ENCODE peak calls at places on chromosomes 13 and 19, in eight cellular contexts. Y, P, J, M, R, E, V and I are unnamed samples.

GRCh38 chr13:75579529-75579928 is 29.9 kb downstream of the UCHL3 start:
- DNase-seq in V (no peak), P (no peak), M (no peak), J (no peak), R (no peak), E (no peak), Y (no peak), I (no peak)

GRCh38 chr19:35748106-35749020 is at the start of gene LIN37:
- DNase-seq in E (peak; percentile 99), J (peak; percentile 96), P (peak; percentile 99), V (peak; percentile 100), R (peak; percentile 96), Y (peak; percentile 100), M (peak; percentile 100), I (peak; percentile 99)

GRCh38 chr19:38736036-38736412 is 8.2 kb downstream of the CAPN12 start:
- DNase-seq in M (peak; percentile 68), E (peak; percentile 72), V (peak; percentile 74), Y (no peak), R (peak; percentile 63), P (no peak), J (no peak), I (peak; percentile 89)

GRCh38 chr13:27933580-27934328 is 14.0 kb downstream of the PDX1 start:
- DNase-seq in M (no peak), V (no peak), Y (no peak), R (no peak), E (no peak), P (no peak), J (no peak), I (no peak)

GRCh38 chr13:45482571-45483173 is 17.9 kb downstream of the COG3 start:
- DNase-seq in J (no peak), Y (peak; percentile 59), P (no peak), V (no peak), M (no peak), E (no peak), R (no peak), I (no peak)

GRCh38 chr13:28582225-28582891 is 76.6 kb upstream of the POMP start:
- DNase-seq in V (no peak), Y (peak; percentile 64), E (no peak), J (no peak), P (no peak), M (no peak), R (no peak), I (no peak)

GRCh38 chr19:43532571-43532961 is 422 bp upstream of the ZNF575 start:
- DNase-seq in E (peak; percentile 83), Y (no peak), R (peak; percentile 26), M (peak; percentile 77), J (peak; percentile 46), P (no peak), V (peak; percentile 85), I (peak; percentile 76)

GRCh38 chr13:33169273-33169980 is 116.1 kb downstream of the STARD13 start:
- DNase-seq in M (no peak), V (no peak), P (no peak), E (no peak), J (no peak), Y (peak; percentile 88), R (no peak), I (no peak)

GRCh38 chr13:83796364-83796763 is 85.9 kb downstream of the SLITRK1 start:
- DNase-seq in R (no peak), J (no peak), P (no peak), Y (no peak), E (no peak), V (no peak), M (no peak), I (no peak)

GRCh38 chr19:18871543-18871942 is 24.4 kb downstream of the CERS1 start:
- DNase-seq in V (no peak), M (no peak), E (no peak), J (no peak), R (no peak), P (no peak), Y (no peak), I (no peak)

GRCh38 chr13:49858183-49858856 is 65.8 kb upstream of the KPNA3 start:
- DNase-seq in J (no peak), Y (peak; percentile 98), M (no peak), E (no peak), V (no peak), P (peak; percentile 81), R (no peak), I (no peak)